ENCODE peak calls at places on chromosomes 7 and 10, in five cellular contexts. X is choroid plexus epithelial cell, E is mucosa of descending colon, T is GM12865, V is AG04450. I is an unnamed sample.

GRCh38 chr10:33732176-33733025 is 397.9 kb upstream of the NRP1 start:
- DNase-seq in X (peak; percentile 79), E (no peak), T (no peak), V (peak; percentile 15), I (no peak)

GRCh38 chr7:55128693-55129394 is 110.0 kb downstream of the EGFR start:
- DNase-seq in X (peak; percentile 84), E (no peak), T (no peak), V (no peak), I (no peak)

GRCh38 chr10:35165811-35166210 is 39.2 kb downstream of the CREM start:
- DNase-seq in X (no peak), E (no peak), T (no peak), V (no peak), I (no peak)

GRCh38 chr10:44966816-44967509 is 7.4 kb downstream of the RASSF4 start:
- DNase-seq in X (peak; percentile 40), E (no peak), T (no peak), V (no peak), I (no peak)

GRCh38 chr7:42145539-42145938 is 91.5 kb downstream of the GLI3 start:
- DNase-seq in X (no peak), E (no peak), T (no peak), V (no peak), I (no peak)

GRCh38 chr7:145909956-145910611 is 206.5 kb upstream of the CNTNAP2 start:
- DNase-seq in X (peak; percentile 83), E (no peak), T (no peak), V (no peak), I (no peak)

GRCh38 chr10:86642499-86642898 is 11.8 kb upstream of the OPN4 start:
- DNase-seq in X (no peak), E (no peak), T (no peak), V (no peak), I (no peak)

GRCh38 chr7:47370461-47371042 is 211.4 kb downstream of the TNS3 start:
- DNase-seq in X (no peak), E (no peak), T (no peak), V (no peak), I (no peak)

GRCh38 chr7:6159097-6159483 is 113.3 kb downstream of the CYTH3 start:
- DNase-seq in X (no peak), E (no peak), T (no peak), V (no peak), I (no peak)

GRCh38 chr10:74000892-74001669 is 3.2 kb downstream of the VCL start:
- DNase-seq in X (no peak), E (no peak), T (no peak), V (no peak), I (no peak)

GRCh38 chr10:73997479-73997805 is 474 bp upstream of the VCL start:
- DNase-seq in X (no peak), E (peak; percentile 93), T (peak; percentile 66), V (no peak), I (no peak)

GRCh38 chr10:73998623-73999622 is 1.0 kb downstream of the VCL start:
- DNase-seq in X (peak; percentile 55), E (peak; percentile 76), T (peak; percentile 24), V (peak; percentile 55), I (no peak)

GRCh38 chr10:73997806-73998622 is at the start of gene VCL:
- DNase-seq in X (peak; percentile 99), E (peak; percentile 98), T (peak; percentile 95), V (peak; percentile 96), I (peak; percentile 86)

GRCh38 chr10:73999703-74000102 is 1.8 kb downstream of the VCL start:
- DNase-seq in X (peak; percentile 64), E (peak; percentile 30), T (no peak), V (no peak), I (no peak)
- H3K4me3 ChIP-seq in X (peak overlapping the region; percentile 96), E (no peak overlapping the region), T (no peak overlapping the region), V (peak overlapping the region; percentile 94), I (peak overlapping the region; percentile 96)

GRCh38 chr7:87059525-87060287 is at the start of gene ELAPOR2:
- DNase-seq in X (peak; percentile 15), E (peak; percentile 81), T (peak; percentile 88), V (no peak), I (no peak)
- TF ChIP-seq CTCF in X (peak; percentile 24), E (peak; percentile 18), T (peak; percentile 63), V (peak; percentile 22), I (no peak)

DNA sequence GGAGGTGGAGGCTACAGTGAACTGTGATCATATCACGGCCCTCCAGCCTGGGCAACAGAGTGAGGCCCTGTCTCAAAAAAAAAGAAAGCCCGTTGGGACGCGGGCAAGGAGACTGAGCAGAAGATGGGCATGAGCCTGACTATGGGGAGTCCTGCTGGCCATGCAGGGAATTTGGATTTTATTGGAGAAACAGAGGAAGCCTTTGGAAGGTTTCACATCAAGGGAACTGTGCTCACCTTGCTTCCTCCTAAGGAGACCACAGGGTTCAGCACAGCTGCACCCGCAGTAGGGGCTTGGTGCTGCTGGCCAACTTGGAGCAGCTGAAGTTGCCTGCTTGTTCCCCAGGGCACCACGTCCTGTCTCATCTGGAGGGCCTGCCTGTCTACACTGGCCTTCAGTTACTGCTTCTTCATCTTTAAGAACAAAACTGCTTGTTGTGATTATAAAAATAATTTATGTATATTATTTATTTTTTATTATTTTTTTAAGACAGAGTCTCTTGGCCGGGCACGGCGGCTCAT is 1.5 kb downstream of the IQCE start:
- DNase-seq in X (no peak), E (no peak), T (no peak), V (no peak), I (no peak)
- H3K4me3 ChIP-seq in X (peak overlapping the region; percentile 81), E (no peak overlapping the region), T (no peak overlapping the region), V (peak overlapping the region; percentile 76), I (peak overlapping the region; percentile 84)

DNA sequence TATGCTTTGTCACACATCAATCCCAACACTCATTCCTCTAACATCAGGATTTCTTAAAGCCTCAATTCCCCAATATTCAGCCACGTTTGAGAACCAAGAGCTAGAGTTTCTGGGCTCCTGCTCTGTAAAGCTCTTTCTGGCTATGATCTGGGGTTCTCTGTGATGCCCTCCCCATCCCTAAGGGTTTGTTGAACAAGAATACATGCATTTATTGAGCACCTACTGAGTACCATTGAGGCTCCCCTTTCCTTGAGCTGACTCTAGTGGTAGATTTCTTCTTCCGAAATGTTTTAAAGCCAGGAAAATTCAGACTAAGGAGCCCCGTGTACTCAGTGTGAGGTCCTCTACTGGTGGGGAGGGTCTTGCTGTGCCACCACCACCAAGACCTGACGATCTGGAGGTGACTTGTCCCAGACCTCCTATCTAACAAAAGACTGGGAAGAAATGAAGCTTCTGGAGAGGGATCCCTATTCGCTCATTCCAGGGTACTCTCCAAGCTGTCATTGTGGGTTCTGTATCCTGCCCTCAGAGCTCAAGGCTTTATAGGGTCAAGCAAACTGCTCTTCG is 23.1 kb upstream of the SRGN start:
- DNase-seq in X (peak; percentile 39), E (no peak), T (no peak), V (no peak), I (no peak)
- TF ChIP-seq CTCF in X (no peak), E (no peak), T (peak; percentile 11), V (no peak), I (no peak)

GRCh38 chr10:59179027-59179426 is 2.6 kb downstream of the PHYHIPL start:
- DNase-seq in X (no peak), E (no peak), T (no peak), V (no peak), I (no peak)

GRCh38 chr10:59176241-59177030 is at the start of gene PHYHIPL:
- DNase-seq in X (no peak), E (peak; percentile 1), T (peak; percentile 64), V (no peak), I (no peak)

GRCh38 chr10:59175538-59176240 is 754 bp upstream of the PHYHIPL start:
- DNase-seq in X (no peak), E (no peak), T (peak; percentile 17), V (no peak), I (no peak)

GRCh38 chr10:59177031-59177861 is 803 bp downstream of the PHYHIPL start:
- DNase-seq in X (peak; percentile 82), E (peak; percentile 28), T (peak; percentile 29), V (peak; percentile 45), I (peak; percentile 13)

GRCh38 chr10:59177862-59178235 is 1.4 kb downstream of the PHYHIPL start:
- DNase-seq in X (no peak), E (no peak), T (no peak), V (no peak), I (no peak)
- H3K4me3 ChIP-seq in X (no peak overlapping the region), E (no peak overlapping the region), T (no peak overlapping the region), V (no peak overlapping the region), I (no peak overlapping the region)

DNA sequence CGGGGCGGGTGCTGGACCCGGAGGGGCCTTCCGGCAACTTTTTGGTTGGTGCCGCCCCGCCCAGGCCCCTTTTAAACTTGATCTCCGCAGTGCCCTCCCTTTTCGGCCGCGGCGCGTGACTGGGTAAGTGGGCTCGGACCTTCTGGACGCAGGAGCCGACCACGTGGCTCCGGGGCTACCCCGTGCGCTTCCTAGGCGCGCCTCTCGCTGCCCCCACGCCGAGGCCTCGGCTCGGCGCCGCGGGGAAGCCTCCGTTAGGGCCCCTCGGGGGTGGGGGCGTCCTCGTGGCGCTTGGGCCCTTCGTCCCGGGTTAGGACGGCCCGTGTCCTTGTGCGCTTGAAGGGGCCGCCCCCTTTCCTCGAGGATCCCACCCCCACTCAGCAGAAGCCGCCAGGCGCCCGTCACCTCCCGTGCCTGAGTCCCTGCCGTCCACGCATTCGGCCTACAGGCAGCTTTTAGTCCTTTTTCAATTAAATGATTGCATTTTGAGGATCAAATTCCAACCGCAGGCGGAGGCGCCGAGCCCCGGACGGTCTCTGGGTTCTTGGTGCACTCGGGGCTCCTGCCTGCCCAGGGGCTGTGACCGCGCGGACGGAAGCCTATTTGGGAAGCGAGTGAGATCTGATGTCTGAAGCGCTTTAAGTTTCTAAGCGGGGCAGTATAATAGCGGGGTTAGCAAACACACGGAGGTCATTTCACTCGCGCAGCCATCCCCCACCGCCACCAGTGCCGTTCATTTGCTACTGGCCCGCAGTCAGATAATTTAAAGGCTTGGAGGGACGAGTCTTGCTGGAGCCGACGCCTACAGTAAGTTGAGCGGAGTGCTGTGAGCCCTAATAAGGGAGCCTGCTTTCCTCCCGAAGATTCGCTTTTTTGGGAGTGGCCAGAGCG is 31.8 kb upstream of the TOMM7 start:
- DNase-seq in X (peak; percentile 93), E (peak; percentile 79), T (peak; percentile 96), V (no peak), I (peak; percentile 57)
- TF ChIP-seq CTCF in X (no peak), E (peak; percentile 4), T (no peak), V (no peak), I (no peak)

I was measured in AG09309.